ENCODE peak calls at places on chromosomes 3 and 15, in six cellular contexts. One of them, this sample, is unnamed.

GRCh38 chr3:151011427-151011826 is 38.9 kb upstream of the CLRN1 start:
- DNase-seq in HTR-8/SVneo: no peak
- DNase-seq in activated CD4-positive, alpha-beta T cell treated with anti-CD3 and anti-CD28 coated beads, Interleukin-2, amount 50 U/mL, for 1 hour: no peak
- DNase-seq in left ventricle myocardium inferior: no peak
- DNase-seq in NCI-H774: peak; percentile 60
- DNase-seq in cardiac fibroblast: peak; percentile 54
- DNase-seq in this sample: no peak

GRCh38 chr3:98814799-98815450 is 51.8 kb downstream of the ST3GAL6 start:
- DNase-seq in NCI-H774: no peak
- DNase-seq in activated CD4-positive, alpha-beta T cell treated with anti-CD3 and anti-CD28 coated beads, Interleukin-2, amount 50 U/mL, for 1 hour: no peak
- DNase-seq in HTR-8/SVneo: no peak
- DNase-seq in cardiac fibroblast: peak; percentile 76
- DNase-seq in left ventricle myocardium inferior: no peak
- DNase-seq in this sample: peak; percentile 87

GRCh38 chr15:67397139-67397538 is 123.8 kb upstream of the C15orf61 start:
- DNase-seq in left ventricle myocardium inferior: no peak
- DNase-seq in cardiac fibroblast: no peak
- DNase-seq in NCI-H774: no peak
- DNase-seq in HTR-8/SVneo: no peak
- DNase-seq in activated CD4-positive, alpha-beta T cell treated with anti-CD3 and anti-CD28 coated beads, Interleukin-2, amount 50 U/mL, for 1 hour: no peak
- DNase-seq in this sample: no peak

GRCh38 chr3:69180869-69181591 is 58.6 kb upstream of the LMOD3 start:
- DNase-seq in cardiac fibroblast: no peak
- DNase-seq in activated CD4-positive, alpha-beta T cell treated with anti-CD3 and anti-CD28 coated beads, Interleukin-2, amount 50 U/mL, for 1 hour: no peak
- DNase-seq in HTR-8/SVneo: no peak
- DNase-seq in left ventricle myocardium inferior: no peak
- DNase-seq in NCI-H774: no peak
- DNase-seq in this sample: no peak

GRCh38 chr15:57476533-57476975 is 100.2 kb downstream of the CGNL1 start:
- DNase-seq in activated CD4-positive, alpha-beta T cell treated with anti-CD3 and anti-CD28 coated beads, Interleukin-2, amount 50 U/mL, for 1 hour: no peak
- DNase-seq in NCI-H774: no peak
- DNase-seq in cardiac fibroblast: peak; percentile 37
- DNase-seq in HTR-8/SVneo: no peak
- DNase-seq in left ventricle myocardium inferior: no peak
- DNase-seq in this sample: no peak

GRCh38 chr3:37967252-37967881 is 23.2 kb upstream of the VILL start:
- DNase-seq in activated CD4-positive, alpha-beta T cell treated with anti-CD3 and anti-CD28 coated beads, Interleukin-2, amount 50 U/mL, for 1 hour: peak; percentile 61
- DNase-seq in left ventricle myocardium inferior: peak; percentile 63
- DNase-seq in NCI-H774: no peak
- DNase-seq in cardiac fibroblast: peak; percentile 78
- DNase-seq in HTR-8/SVneo: peak; percentile 71
- DNase-seq in this sample: no peak

GRCh38 chr3:62567097-62568021 is 194.0 kb upstream of the FEZF2 start:
- DNase-seq in left ventricle myocardium inferior: no peak
- DNase-seq in NCI-H774: no peak
- DNase-seq in cardiac fibroblast: peak; percentile 87
- DNase-seq in activated CD4-positive, alpha-beta T cell treated with anti-CD3 and anti-CD28 coated beads, Interleukin-2, amount 50 U/mL, for 1 hour: no peak
- DNase-seq in HTR-8/SVneo: peak; percentile 45
- DNase-seq in this sample: peak; percentile 69

GRCh38 chr3:104392327-104392726 is 974.4 kb upstream of the ALCAM start:
- DNase-seq in NCI-H774: no peak
- DNase-seq in activated CD4-positive, alpha-beta T cell treated with anti-CD3 and anti-CD28 coated beads, Interleukin-2, amount 50 U/mL, for 1 hour: no peak
- DNase-seq in cardiac fibroblast: no peak
- DNase-seq in left ventricle myocardium inferior: no peak
- DNase-seq in HTR-8/SVneo: peak; percentile 1
- DNase-seq in this sample: no peak

GRCh38 chr3:157905885-157906284 is 200.3 kb downstream of the SHOX2 start:
- DNase-seq in NCI-H774: no peak
- DNase-seq in activated CD4-positive, alpha-beta T cell treated with anti-CD3 and anti-CD28 coated beads, Interleukin-2, amount 50 U/mL, for 1 hour: no peak
- DNase-seq in HTR-8/SVneo: no peak
- DNase-seq in cardiac fibroblast: no peak
- DNase-seq in left ventricle myocardium inferior: no peak
- DNase-seq in this sample: no peak

GRCh38 chr3:141920701-141921100 is 44.3 kb downstream of the ATP1B3 start:
- DNase-seq in HTR-8/SVneo: no peak
- DNase-seq in NCI-H774: no peak
- DNase-seq in left ventricle myocardium inferior: no peak
- DNase-seq in cardiac fibroblast: no peak
- DNase-seq in activated CD4-positive, alpha-beta T cell treated with anti-CD3 and anti-CD28 coated beads, Interleukin-2, amount 50 U/mL, for 1 hour: no peak
- DNase-seq in this sample: no peak

GRCh38 chr3:3170998-3171397 is 8.5 kb downstream of the CRBN start:
- DNase-seq in HTR-8/SVneo: no peak
- DNase-seq in cardiac fibroblast: peak; percentile 56
- DNase-seq in left ventricle myocardium inferior: no peak
- DNase-seq in activated CD4-positive, alpha-beta T cell treated with anti-CD3 and anti-CD28 coated beads, Interleukin-2, amount 50 U/mL, for 1 hour: no peak
- DNase-seq in NCI-H774: no peak
- DNase-seq in this sample: no peak

GRCh38 chr3:190519886-190520285 is 6.0 kb downstream of the IL1RAP start:
- DNase-seq in NCI-H774: no peak
- DNase-seq in activated CD4-positive, alpha-beta T cell treated with anti-CD3 and anti-CD28 coated beads, Interleukin-2, amount 50 U/mL, for 1 hour: no peak
- DNase-seq in cardiac fibroblast: no peak
- DNase-seq in left ventricle myocardium inferior: no peak
- DNase-seq in HTR-8/SVneo: no peak
- DNase-seq in this sample: no peak

GRCh38 chr15:36235173-36235572 is 344.3 kb upstream of the CDIN1 start:
- DNase-seq in left ventricle myocardium inferior: no peak
- DNase-seq in NCI-H774: no peak
- DNase-seq in activated CD4-positive, alpha-beta T cell treated with anti-CD3 and anti-CD28 coated beads, Interleukin-2, amount 50 U/mL, for 1 hour: no peak
- DNase-seq in HTR-8/SVneo: no peak
- DNase-seq in cardiac fibroblast: no peak
- DNase-seq in this sample: no peak

GRCh38 chr3:57944313-57944580 is 64.0 kb upstream of the FLNB start:
- DNase-seq in HTR-8/SVneo: no peak
- DNase-seq in cardiac fibroblast: no peak
- DNase-seq in NCI-H774: no peak
- DNase-seq in activated CD4-positive, alpha-beta T cell treated with anti-CD3 and anti-CD28 coated beads, Interleukin-2, amount 50 U/mL, for 1 hour: no peak
- DNase-seq in left ventricle myocardium inferior: no peak
- DNase-seq in this sample: no peak

GRCh38 chr15:40219801-40220200 is 19.1 kb upstream of the PAK6 start:
- DNase-seq in NCI-H774: no peak
- DNase-seq in left ventricle myocardium inferior: no peak
- DNase-seq in cardiac fibroblast: no peak
- DNase-seq in activated CD4-positive, alpha-beta T cell treated with anti-CD3 and anti-CD28 coated beads, Interleukin-2, amount 50 U/mL, for 1 hour: no peak
- DNase-seq in HTR-8/SVneo: no peak
- DNase-seq in this sample: no peak

GRCh38 chr3:19199131-19199530 is 50.8 kb downstream of the KCNH8 start:
- DNase-seq in cardiac fibroblast: no peak
- DNase-seq in activated CD4-positive, alpha-beta T cell treated with anti-CD3 and anti-CD28 coated beads, Interleukin-2, amount 50 U/mL, for 1 hour: no peak
- DNase-seq in HTR-8/SVneo: no peak
- DNase-seq in NCI-H774: no peak
- DNase-seq in left ventricle myocardium inferior: no peak
- DNase-seq in this sample: no peak